ENCODE peak calls at places on chromosomes 3 and 15, in four cellular contexts. G is OCI-LY7, M is heart right ventricle, H is skeletal muscle cell. L is an unnamed sample.
A peak's percentile ranks its signal among the peaks of the same experiment; 100 is the strongest.

GRCh38 chr3:144564011-144564410 is 592.4 kb downstream of the DIPK2A start:
- DNase-seq in M (no peak), H (no peak), G (no peak), L (no peak)

GRCh38 chr15:80608688-80609087 is 86.4 kb upstream of the ABHD17C start:
- DNase-seq in H (no peak), M (no peak), G (no peak), L (no peak)

GRCh38 chr15:57172925-57173324 is 203.4 kb upstream of the CGNL1 start:
- DNase-seq in G (no peak), H (no peak), M (no peak), L (no peak)

GRCh38 chr3:88744896-88745295 is 362.5 kb upstream of the EPHA3 start:
- DNase-seq in H (no peak), G (no peak), M (no peak), L (no peak)

GRCh38 chr3:12288466-12289129 is at the start of gene PPARG:
- DNase-seq in H (no peak), G (no peak), M (peak; percentile 23), L (no peak)

GRCh38 chr15:97747342-97747741 is 213.2 kb upstream of the ARRDC4 start:
- DNase-seq in H (no peak), M (no peak), G (no peak), L (no peak)

GRCh38 chr15:57932348-57932747 is 133.2 kb downstream of the ALDH1A2 start:
- DNase-seq in H (no peak), M (no peak), G (peak; percentile 1), L (no peak)

GRCh38 chr3:32401541-32402052 is 9.9 kb downstream of the CMTM7 start:
- DNase-seq in H (no peak), G (peak; percentile 84), M (peak; percentile 83), L (no peak)

GRCh38 chr3:142237891-142238290 is 12.5 kb upstream of the GK5 start:
- DNase-seq in G (no peak), M (no peak), H (no peak), L (no peak)

GRCh38 chr3:12186046-12186445 is 27.3 kb upstream of the TIMP4 start:
- DNase-seq in M (no peak), G (no peak), H (no peak), L (no peak)

GRCh38 chr15:81398910-81399551 is 25.0 kb upstream of the TMC3 start:
- DNase-seq in H (peak; percentile 24), G (no peak), M (no peak), L (no peak)

GRCh38 chr15:58934114-58934447 is 602 bp upstream of the SLTM start:
- DNase-seq in G (no peak), M (no peak), H (no peak), L (no peak)

GRCh38 chr3:45182915-45183881 is 37.0 kb upstream of the CDCP1 start:
- DNase-seq in H (peak; percentile 72), G (no peak), M (no peak), L (no peak)

GRCh38 chr15:43218908-43219706 is 1.7 kb downstream of the EPB42 start:
- DNase-seq in M (no peak), H (no peak), G (peak; percentile 6), L (no peak)

GRCh38 chr3:123880998-123881561 is 3.1 kb downstream of the MYLK start:
- DNase-seq in M (no peak), G (no peak), H (peak; percentile 25), L (peak; percentile 13)
- H3K4me3 ChIP-seq in M (no peak overlapping the region), G (no peak overlapping the region), H (no peak overlapping the region), L (peak overlapping the region; percentile 87)

DNA sequence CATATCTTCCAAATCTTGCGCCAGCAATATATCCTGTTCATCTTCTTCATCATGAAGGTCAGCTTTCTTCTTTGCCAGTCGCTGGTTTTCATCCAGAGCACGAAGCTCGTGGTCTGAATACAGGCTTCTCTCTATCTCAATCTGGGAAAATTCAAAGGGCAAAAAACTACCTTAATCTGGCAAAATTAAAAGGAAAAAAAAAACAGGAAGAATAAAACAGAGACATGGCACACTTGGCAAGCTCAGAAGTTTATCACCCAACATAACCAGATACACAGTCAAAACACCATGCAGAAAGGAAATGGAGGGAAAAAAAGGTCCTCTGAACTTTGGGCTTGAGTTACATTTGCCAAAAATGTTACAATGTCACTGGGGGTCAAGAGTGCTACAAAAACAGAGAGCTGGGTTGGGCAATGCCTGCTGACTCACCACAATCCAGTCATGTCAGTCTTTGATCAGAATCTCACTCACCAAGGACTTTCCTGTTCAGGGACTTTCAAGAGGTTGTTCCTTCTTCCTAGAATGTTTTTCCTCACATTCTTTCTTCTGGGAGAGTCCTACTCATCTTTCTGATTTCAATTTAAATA is 1.5 kb downstream of the MRPL46 start:
- DNase-seq in H (peak; percentile 46), M (no peak), G (no peak), L (no peak)
- H3K4me3 ChIP-seq in H (no peak overlapping the region), M (peak overlapping the region; percentile 76), G (peak overlapping the region; percentile 93), L (no peak overlapping the region)

GRCh38 chr3:77227567-77227966 is 187.7 kb downstream of the ROBO2 start:
- DNase-seq in G (no peak), M (no peak), H (no peak), L (no peak)
- H3K4me3 ChIP-seq in G (no peak overlapping the region), M (no peak overlapping the region), H (no peak overlapping the region), L (no peak overlapping the region)

DNA sequence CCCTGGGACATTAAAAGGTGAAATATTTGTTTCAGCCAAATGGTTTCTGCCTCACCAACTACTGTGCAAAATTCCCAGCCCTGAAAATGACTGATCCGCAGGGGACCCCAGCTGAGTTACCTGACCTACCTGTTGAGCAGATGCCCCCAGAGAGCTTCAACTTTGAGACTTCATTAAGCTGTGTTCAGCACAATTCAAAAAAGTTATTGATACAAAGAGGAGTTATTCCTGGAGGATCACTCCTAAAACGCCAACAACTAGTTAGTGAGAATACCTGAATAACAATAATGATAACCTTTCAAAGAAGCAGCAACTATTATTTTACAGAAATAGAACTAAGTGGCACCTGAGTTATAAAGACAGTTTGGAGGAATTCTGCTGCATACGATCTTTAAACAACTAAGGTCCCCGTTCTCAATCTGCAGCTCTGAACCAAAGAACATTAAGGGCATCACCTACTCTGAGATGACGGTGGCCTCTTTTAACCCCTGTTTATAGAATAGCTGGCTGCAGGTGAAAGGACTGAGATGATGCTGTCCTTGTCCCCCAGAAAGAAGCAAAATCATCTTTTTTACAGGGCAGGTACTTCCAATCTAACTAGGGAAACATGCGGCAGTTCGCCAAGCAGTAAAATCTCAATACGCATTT is 659 bp downstream of the GADL1 start:
- DNase-seq in G (no peak), H (no peak), M (no peak), L (no peak)
- H3K4me3 ChIP-seq in G (no peak overlapping the region), H (peak overlapping the region; percentile 47), M (peak overlapping the region; percentile 67), L (peak overlapping the region; percentile 61)

GRCh38 chr3:180762866-180763265 is 83.6 kb upstream of the CCDC39 start:
- DNase-seq in H (no peak), G (no peak), M (no peak), L (no peak)
- H3K4me3 ChIP-seq in H (no peak overlapping the region), G (no peak overlapping the region), M (no peak overlapping the region), L (no peak overlapping the region)

DNA sequence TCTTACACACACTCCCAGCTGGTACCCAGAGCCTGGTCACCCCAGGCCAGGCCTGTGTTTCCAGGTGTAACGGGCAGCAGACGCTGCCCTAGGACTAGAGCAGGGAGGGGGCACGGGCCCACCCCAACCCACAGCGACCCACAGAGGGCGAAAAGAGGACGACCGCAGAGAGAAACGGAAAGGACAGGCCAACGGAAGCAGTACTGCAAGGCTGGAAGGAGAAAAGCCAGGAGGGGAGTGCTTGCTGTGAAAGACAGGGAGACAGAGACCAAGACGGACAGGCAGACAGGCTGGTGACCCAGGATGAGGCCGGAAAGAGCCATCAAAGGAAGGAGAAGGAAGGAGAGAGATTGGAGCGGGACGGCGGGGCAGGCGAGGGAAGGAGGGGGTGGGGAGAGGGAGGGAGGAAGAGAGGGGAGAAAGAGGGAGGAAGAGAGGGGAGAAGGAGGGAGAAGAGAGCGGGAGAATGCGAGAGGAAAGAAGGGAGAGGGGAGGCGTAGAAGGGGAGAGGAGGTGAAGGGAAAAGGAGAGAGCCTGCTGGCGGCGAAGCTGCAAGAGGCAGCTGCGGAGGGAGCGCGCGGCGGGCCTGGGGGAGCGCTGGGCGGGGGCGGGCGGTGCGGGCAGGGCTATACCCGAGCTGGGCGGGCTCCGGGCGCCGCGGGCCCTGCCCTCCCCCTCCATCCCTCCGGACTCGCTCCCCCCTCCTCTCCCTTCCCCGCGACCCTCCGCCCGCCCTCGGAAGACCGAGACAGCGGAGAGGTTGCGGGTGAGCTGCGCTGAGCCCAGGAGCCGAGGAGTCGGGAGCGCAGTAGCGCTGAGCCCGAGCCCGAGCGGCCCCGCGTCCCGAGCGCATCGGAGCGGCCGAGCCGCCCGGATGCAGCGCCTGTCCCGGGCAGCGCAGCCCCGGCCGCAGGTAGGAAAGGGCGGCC is at the start of gene SLC6A1:
- DNase-seq in M (peak; percentile 26), G (no peak), H (no peak), L (no peak)
- H3K4me3 ChIP-seq in M (peak within 1 kb of the TSS; percentile 56), G (no peak within 1 kb of the TSS), H (peak within 1 kb of the TSS; percentile 20), L (peak within 1 kb of the TSS; percentile 22)

GRCh38 chr3:158313344-158313927 is 203.5 kb downstream of the RSRC1 start:
- DNase-seq in G (peak; percentile 52), H (peak; percentile 6), M (no peak), L (no peak)

GRCh38 chr3:158312560-158313141 is 202.8 kb downstream of the RSRC1 start:
- DNase-seq in G (no peak), M (no peak), H (no peak), L (no peak)

DNA sequence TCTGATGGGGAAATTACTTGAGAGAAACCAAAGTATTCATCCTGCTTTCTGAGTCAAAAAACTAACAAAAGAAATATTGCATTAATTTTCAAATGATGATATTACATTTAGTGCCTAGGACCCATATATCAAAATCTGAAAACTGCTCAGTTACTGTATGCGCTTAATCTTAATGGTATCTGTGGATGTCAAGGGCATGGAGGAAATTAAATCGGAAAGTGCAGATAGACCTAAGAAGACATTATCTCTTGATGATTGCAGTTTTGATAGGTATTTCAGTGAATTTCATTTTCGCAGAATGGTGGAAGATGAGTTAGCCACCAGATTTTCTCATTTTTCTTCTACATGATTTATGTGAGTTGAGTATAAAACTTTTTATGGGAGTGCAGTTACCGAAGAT is 198.6 kb downstream of the RSRC1 start:
- DNase-seq in G (no peak), H (no peak), M (no peak), L (no peak)
- H3K4me3 ChIP-seq in G (no peak overlapping the region), H (no peak overlapping the region), M (no peak overlapping the region), L (no peak overlapping the region)

DNA sequence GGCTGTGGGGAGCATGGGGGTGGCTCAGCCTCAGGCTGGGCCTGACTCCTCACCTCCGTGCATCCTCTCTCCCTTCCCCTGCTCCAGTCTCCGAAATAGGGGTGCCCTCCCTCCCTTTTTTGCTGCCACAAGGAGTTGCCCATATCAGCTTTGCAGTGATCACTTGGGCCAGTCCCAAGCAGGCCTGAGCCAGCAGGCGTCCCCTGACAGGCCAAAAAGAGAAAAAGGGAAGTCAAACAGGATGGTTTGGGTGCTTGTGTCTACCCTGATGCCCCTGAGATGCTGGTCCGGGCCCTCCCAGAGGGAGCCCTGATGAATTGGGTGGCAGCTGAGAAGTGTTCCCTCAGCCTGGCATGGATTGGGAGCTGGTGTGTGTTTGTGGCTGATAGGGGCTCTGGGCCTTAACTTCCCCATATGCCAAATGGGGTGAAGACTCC is 1.4 kb downstream of the FBLN2 start:
- DNase-seq in G (no peak), H (no peak), M (no peak), L (no peak)
- H3K4me3 ChIP-seq in G (no peak overlapping the region), H (no peak overlapping the region), M (peak overlapping the region; percentile 55), L (no peak overlapping the region)